ENCODE peak calls at places on chromosomes 11 and 22, in seven cellular contexts. J is T follicular helper cell, T is ELR, H is skeletal muscle cell, C is GM13977, G is sigmoid colon, I is SK-N-DZ. B is an unnamed sample.
A peak's percentile ranks its signal among the peaks of the same experiment; 100 is the strongest.

GRCh38 chr22:49756201-49756600 is 71.5 kb downstream of the BRD1 start:
- DNase-seq in J (no peak), T (no peak), I (no peak), C (no peak), G (peak; percentile 59), H (no peak), B (peak; percentile 42)

GRCh38 chr11:15361316-15361715 is 246.6 kb downstream of the INSC start:
- DNase-seq in G (no peak), C (no peak), J (no peak), T (no peak), I (no peak), H (no peak), B (no peak)

GRCh38 chr11:123034587-123034986 is 27.3 kb downstream of the HSPA8 start:
- DNase-seq in J (no peak), I (no peak), T (no peak), G (no peak), C (no peak), H (no peak), B (no peak)

GRCh38 chr11:62370743-62371440 is 33.6 kb downstream of the ASRGL1 start:
- DNase-seq in G (no peak), C (no peak), T (no peak), I (no peak), H (no peak), J (peak; percentile 15), B (no peak)

GRCh38 chr11:48055292-48056132 is 75.2 kb downstream of the PTPRJ start:
- DNase-seq in G (no peak), J (peak; percentile 34), H (peak; percentile 29), C (no peak), T (peak; percentile 65), I (no peak), B (no peak)

GRCh38 chr11:11519184-11519583 is 102.6 kb downstream of the GALNT18 start:
- DNase-seq in I (no peak), C (no peak), G (peak; percentile 36), H (no peak), J (no peak), T (no peak), B (no peak)

GRCh38 chr11:12402027-12402426 is 24.7 kb downstream of the PARVA start:
- DNase-seq in C (no peak), J (no peak), H (no peak), I (no peak), G (no peak), T (no peak), B (no peak)

GRCh38 chr22:26536762-26537134 is 24.5 kb upstream of the TFIP11 start:
- DNase-seq in I (no peak), H (no peak), J (no peak), T (no peak), G (no peak), C (no peak), B (no peak)

GRCh38 chr11:94737171-94737611 is 31.0 kb upstream of the AMOTL1 start:
- DNase-seq in C (no peak), J (no peak), T (peak; percentile 86), I (no peak), H (no peak), G (no peak), B (no peak)

GRCh38 chr11:130578738-130579368 is 130.4 kb downstream of the ADAMTS15 start:
- DNase-seq in H (no peak), G (no peak), J (no peak), T (no peak), I (no peak), C (no peak), B (no peak)

GRCh38 chr22:17201285-17201945 is 17.8 kb downstream of the ADA2 start:
- DNase-seq in T (no peak), C (no peak), H (no peak), J (no peak), I (no peak), G (no peak), B (no peak)

GRCh38 chr11:70070736-70071135 is 7.4 kb upstream of the ANO1 start:
- DNase-seq in H (no peak), I (no peak), T (no peak), C (no peak), J (no peak), G (peak; percentile 44), B (no peak)

GRCh38 chr11:104630352-104630751 is 267.9 kb downstream of the CASP12 start:
- DNase-seq in T (no peak), H (no peak), G (no peak), J (no peak), I (no peak), C (no peak), B (no peak)

GRCh38 chr11:8318536-8318935 is 54.9 kb upstream of the LMO1 start:
- DNase-seq in T (no peak), I (no peak), J (no peak), C (no peak), G (peak; percentile 55), H (no peak), B (no peak)

GRCh38 chr11:10590516-10590915 is 22.1 kb upstream of the LYVE1 start:
- DNase-seq in T (no peak), G (no peak), J (no peak), I (no peak), H (no peak), C (no peak), B (no peak)

GRCh38 chr11:2891291-2891690 is 5.7 kb upstream of the CDKN1C start:
- DNase-seq in I (no peak), G (no peak), C (no peak), J (no peak), T (peak; percentile 25), H (no peak), B (no peak)

GRCh38 chr11:63998558-63999348 is 12.5 kb downstream of the OTUB1 start:
- DNase-seq in H (no peak), J (no peak), T (no peak), C (peak; percentile 56), I (no peak), G (no peak), B (peak; percentile 69)

GRCh38 chr11:12246169-12246568 is 131.2 kb upstream of the PARVA start:
- DNase-seq in J (no peak), T (no peak), C (no peak), I (peak; percentile 40), H (no peak), G (no peak), B (no peak)

B was measured in sciatic nerve.